ENCODE peak calls at places on chromosomes 1 and 21, in four cellular contexts. K is body of pancreas, S is esophagus muscularis mucosa, V is HCT116. N is an unnamed sample.

GRCh38 chr1:163410073-163410522 is 88.3 kb downstream of the NUF2 start:
- DNase-seq in S (no peak), V (peak; percentile 48), K (peak; percentile 45), N (no peak)

GRCh38 chr1:177973585-177973984 is 3.7 kb upstream of the SEC16B start:
- DNase-seq in K (no peak), S (no peak), V (no peak), N (no peak)

GRCh38 chr1:9841460-9841859 is 17.7 kb upstream of the CLSTN1 start:
- DNase-seq in K (no peak), V (no peak), S (no peak), N (no peak)

GRCh38 chr1:185345913-185346717 is 29.1 kb upstream of the IVNS1ABP start:
- DNase-seq in K (no peak), V (no peak), S (no peak), N (no peak)

GRCh38 chr1:93965888-93966287 is 56.7 kb upstream of the GCLM start:
- DNase-seq in K (no peak), V (no peak), S (peak; percentile 26), N (no peak)

GRCh38 chr1:53316742-53317650 is 10.9 kb downstream of the LRP8 start:
- DNase-seq in S (no peak), K (no peak), V (no peak), N (no peak)

GRCh38 chr1:168676861-168677260 is 52.1 kb downstream of the DPT start:
- DNase-seq in V (no peak), K (no peak), S (no peak), N (no peak)

GRCh38 chr1:227486559-227486958 is 76.8 kb upstream of the ZNF678 start:
- DNase-seq in K (no peak), V (no peak), S (no peak), N (no peak)

GRCh38 chr1:9792156-9793042 is 31.4 kb downstream of the CLSTN1 start:
- DNase-seq in S (no peak), V (no peak), K (peak; percentile 38), N (no peak)

GRCh38 chr1:25661043-25661807 is 44.6 kb downstream of the MAN1C1 start:
- DNase-seq in V (no peak), S (no peak), K (no peak), N (no peak)

GRCh38 chr1:198909973-198910372 is 271.1 kb downstream of the PTPRC start:
- DNase-seq in V (no peak), K (no peak), S (no peak), N (no peak)

GRCh38 chr1:54566438-54567141 is 18.6 kb downstream of the ACOT11 start:
- DNase-seq in K (no peak), V (no peak), S (no peak), N (no peak)

GRCh38 chr1:214506972-214507431 is 44.4 kb downstream of the PTPN14 start:
- DNase-seq in K (peak; percentile 47), S (peak; percentile 75), V (peak; percentile 39), N (no peak)

GRCh38 chr1:76230894-76231293 is 156.3 kb downstream of the ST6GALNAC3 start:
- DNase-seq in K (no peak), V (no peak), S (no peak), N (no peak)

GRCh38 chr1:66723985-66724384 is 28.3 kb upstream of the DYNLT5 start:
- DNase-seq in V (no peak), S (no peak), K (no peak), N (no peak)

DNA sequence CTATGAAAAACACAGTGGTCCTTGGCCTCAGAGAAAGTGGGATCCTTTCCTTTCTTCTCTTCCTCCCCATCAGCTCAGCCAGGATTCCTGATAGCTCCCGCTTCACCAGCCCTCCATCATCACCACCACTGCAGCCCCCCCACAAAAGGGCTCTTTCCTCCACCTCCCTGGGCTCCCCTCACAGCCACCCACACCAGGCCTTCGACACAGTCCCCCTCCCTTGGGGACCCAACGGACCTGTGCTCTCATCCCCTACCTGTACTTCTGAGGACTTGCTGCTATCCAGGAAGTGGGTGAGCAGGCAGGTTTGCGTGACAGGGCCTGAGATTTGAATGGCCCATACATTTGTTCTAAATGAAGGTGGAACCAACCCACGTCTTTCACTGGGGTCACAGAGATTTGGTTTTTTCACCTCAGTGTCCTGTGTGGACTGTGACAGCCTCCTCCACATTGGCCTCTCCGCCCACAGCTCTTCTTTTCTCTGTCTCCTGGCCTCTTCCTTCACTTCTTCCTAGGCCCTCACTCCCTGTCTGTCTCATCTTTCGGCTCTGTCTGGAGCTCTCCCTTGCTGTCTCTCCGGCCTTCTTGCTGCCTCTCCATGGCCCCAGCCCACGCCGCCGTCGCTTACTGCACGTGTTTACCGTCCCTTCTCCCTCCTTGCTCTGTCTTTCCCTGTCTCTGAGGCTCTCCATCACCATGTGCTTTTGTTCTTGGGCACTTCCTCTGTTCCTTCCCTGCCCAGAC is 238.6 kb downstream of the FOXD2 start:
- DNase-seq in S (no peak), K (no peak), V (no peak), N (no peak)
- H3K4me1 ChIP-seq in S (no peaks in the 10 kb centered on the region), K (no peaks in the 10 kb centered on the region), V (no peaks in the 10 kb centered on the region), N (no peaks in the 10 kb centered on the region)

DNA sequence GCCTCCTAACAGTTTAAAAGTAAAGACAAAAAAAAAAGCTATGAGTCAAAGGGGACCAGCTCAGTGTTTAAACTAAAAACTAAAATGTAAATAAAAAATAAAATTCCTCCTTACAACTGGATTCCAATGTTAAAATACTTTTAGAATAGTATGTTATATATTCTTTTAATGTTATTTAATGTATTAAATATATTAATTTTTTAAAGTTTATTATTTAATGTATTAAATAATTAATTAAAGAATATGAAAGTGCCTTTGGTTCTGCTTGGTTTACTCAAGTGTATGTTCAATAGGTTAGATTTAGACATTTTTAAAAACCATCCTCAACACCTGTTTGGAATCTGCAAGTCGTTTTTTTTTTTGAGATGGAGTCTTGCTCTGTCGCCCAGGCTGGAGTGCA is 13.1 kb downstream of the ACBD6 start:
- DNase-seq in K (no peak), S (no peak), V (no peak), N (no peak)
- TF ChIP-seq CTCF in K (no peak), S (no peak), V (no peak), N (no peak)

GRCh38 chr1:218347713-218348627 is 2.8 kb downstream of the TGFB2 start:
- DNase-seq in K (no peak), S (no peak), V (no peak), N (no peak)
- TF ChIP-seq POLR2A in K (no peak), S (no peak), V (no peak), N (no peak)

GRCh38 chr21:44759628-44760285 is 41.9 kb downstream of the UBE2G2 start:
- DNase-seq in S (no peak), K (no peak), V (no peak), N (no peak)

GRCh38 chr21:44756416-44757185 is 45.0 kb downstream of the UBE2G2 start:
- DNase-seq in K (no peak), V (no peak), S (no peak), N (no peak)

GRCh38 chr21:44758781-44759627 is 42.6 kb downstream of the UBE2G2 start:
- DNase-seq in K (no peak), S (no peak), V (no peak), N (no peak)

GRCh38 chr21:44757731-44758130 is 43.9 kb downstream of the UBE2G2 start:
- DNase-seq in S (no peak), V (no peak), K (no peak), N (no peak)

DNA sequence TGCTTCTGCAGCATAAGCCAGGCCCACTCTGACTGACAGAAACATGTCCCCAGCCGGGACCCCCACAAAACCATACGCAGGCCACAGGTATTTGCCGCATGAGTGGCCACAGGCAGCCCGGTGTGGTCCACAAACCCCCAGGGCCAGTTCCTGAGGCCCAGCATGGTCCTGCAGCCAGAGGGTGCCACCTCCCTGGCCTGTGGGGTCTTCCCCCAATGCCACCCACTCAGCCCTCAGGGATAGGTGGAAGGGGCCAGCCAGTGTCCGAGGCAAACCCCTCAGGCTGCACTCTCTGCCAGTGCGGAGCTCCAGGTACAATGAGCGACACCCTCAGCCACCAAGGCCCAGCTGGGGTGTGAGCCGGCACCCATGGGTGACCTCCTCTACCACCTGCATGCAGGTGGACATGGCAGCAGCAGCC is 43.5 kb downstream of the UBE2G2 start:
- DNase-seq in K (no peak), S (no peak), V (no peak), N (no peak)
- H3K4me1 ChIP-seq in K (no peaks in the 10 kb centered on the region), S (no peaks in the 10 kb centered on the region), V (peaks cover 8% of the 10 kb centered on the region), N (peaks cover 5% of the 10 kb centered on the region)

GRCh38 chr1:31413405-31414005 is 492 bp downstream of the SERINC2 start:
- DNase-seq in V (no peak), S (no peak), K (peak; percentile 80), N (no peak)

GRCh38 chr1:31409946-31410858 is 2.8 kb upstream of the SERINC2 start:
- DNase-seq in K (no peak), V (no peak), S (no peak), N (no peak)

GRCh38 chr1:31412732-31413404 is at the start of gene SERINC2:
- DNase-seq in V (no peak), S (no peak), K (peak; percentile 59), N (no peak)

GRCh38 chr1:31410871-31411270 is 2.1 kb upstream of the SERINC2 start:
- DNase-seq in K (no peak), V (no peak), S (no peak), N (no peak)

DNA sequence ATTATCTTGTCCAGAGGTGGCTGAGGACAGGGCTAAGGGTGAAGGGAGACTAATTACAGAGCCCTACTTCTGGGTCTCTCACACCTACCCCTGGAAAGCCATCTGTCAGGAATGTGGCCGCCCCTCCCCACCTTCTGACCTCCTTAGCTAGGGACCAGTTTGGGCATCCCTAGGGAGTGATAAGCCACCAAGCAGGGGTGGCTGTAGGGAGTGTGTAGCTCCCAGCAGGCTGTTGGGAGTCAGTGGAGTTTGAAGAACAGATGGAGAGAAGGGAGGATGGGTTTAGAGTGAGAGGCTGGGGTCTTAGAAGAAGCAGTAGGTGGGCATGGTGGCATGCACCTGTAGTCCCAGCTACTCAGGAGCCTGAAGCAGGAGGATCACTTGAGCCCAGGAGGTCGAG is 808 bp upstream of the SERINC2 start:
- DNase-seq in S (no peak), K (no peak), V (no peak), N (no peak)
- TF ChIP-seq CTCF in S (no peak), K (no peak), V (no peak), N (no peak)

DNA sequence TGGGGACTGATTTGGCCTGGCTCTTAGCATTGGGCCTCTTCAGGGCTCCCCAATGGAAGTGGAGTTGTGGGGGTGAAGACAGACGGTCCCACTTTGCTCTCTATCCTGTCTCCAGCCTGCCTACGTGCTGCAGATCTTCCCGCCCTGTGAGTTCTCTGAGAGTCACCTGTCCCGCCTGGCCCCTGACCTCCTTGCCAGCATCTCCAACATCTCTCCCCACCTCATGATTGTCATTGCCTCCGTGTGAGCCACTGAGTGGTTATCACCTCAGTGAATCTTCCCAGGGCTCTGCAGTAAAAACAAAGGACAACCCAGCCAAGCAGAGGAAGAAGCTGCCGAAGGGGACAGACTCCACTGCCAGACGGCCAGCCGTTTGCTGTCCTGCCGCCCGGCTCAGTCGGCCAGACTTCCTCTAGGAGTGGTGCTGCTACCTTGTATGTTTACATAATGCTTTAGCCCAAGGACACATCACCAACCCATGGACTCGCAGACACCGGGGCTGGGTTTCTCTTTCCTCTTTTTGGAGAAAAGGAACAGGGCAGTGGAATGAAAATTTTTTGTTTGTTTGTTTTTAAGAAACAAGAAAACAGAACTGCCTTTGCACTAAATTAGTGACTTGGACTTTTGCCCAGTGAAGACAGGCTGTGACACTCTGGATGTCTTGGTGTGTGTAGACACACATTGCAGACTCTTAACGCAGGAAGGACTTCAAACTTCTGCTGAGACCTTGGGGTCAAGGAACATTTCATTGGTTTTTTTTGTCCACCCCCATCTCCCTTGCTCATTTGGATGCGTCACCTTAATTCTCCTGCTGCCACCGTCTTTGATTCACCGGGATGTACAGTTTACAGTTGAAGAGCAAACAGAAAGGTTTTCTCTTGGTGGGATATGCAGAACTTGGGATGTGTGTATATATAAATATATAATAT is 36.5 kb downstream of the ZBTB17 start:
- DNase-seq in V (no peak), K (peak; percentile 71), S (no peak), N (no peak)
- TF ChIP-seq POLR2A in V (no peak), K (no peak), S (no peak), N (no peak)

GRCh38 chr1:201394596-201394995 is 4.5 kb downstream of the LAD1 start:
- DNase-seq in S (no peak), V (no peak), K (no peak), N (no peak)
- H3K4me1 ChIP-seq in S (peaks cover 4% of the 10 kb centered on the region), V (peaks cover 24% of the 10 kb centered on the region), K (peaks cover 74% of the 10 kb centered on the region), N (peaks cover 73% of the 10 kb centered on the region)

N was measured in esophagus squamous epithelium.